ENCODE peak calls at places on chromosomes 3 and 15, in six cellular contexts. P is astrocyte of the spinal cord; D is CMK; T is left cardiac atrium; V is activated CD4-positive, alpha-beta T cell treated with anti-CD3 and anti-CD28 coated beads for 36 hours; H is fibroblast of pulmonary artery. O is an unnamed sample.

GRCh38 chr3:46929324-46929723 is 47.2 kb downstream of the CCDC12 start:
- DNase-seq in P (no peak), D (no peak), T (peak; percentile 74), V (no peak), H (no peak), O (peak; percentile 81)

GRCh38 chr15:61621146-61621545 is 392.0 kb upstream of the RORA start:
- DNase-seq in P (no peak), D (peak; percentile 83), T (peak; percentile 29), V (peak; percentile 55), H (peak; percentile 7), O (no peak)

GRCh38 chr15:74604983-74605809 is 10.4 kb upstream of the CLK3 start:
- DNase-seq in P (no peak), D (no peak), T (no peak), V (no peak), H (no peak), O (peak; percentile 20)

GRCh38 chr15:97941572-97941971 is 18.9 kb upstream of the ARRDC4 start:
- DNase-seq in P (no peak), D (no peak), T (no peak), V (no peak), H (no peak), O (no peak)

GRCh38 chr3:161026612-161027217 is 78.4 kb downstream of the B3GALNT1 start:
- DNase-seq in P (no peak), D (no peak), T (no peak), V (no peak), H (no peak), O (no peak)

GRCh38 chr15:28895146-28895545 is 9.4 kb downstream of the APBA2 start:
- DNase-seq in P (no peak), D (no peak), T (no peak), V (no peak), H (no peak), O (no peak)

GRCh38 chr15:75811616-75812015 is 31.6 kb upstream of the UBE2Q2 start:
- DNase-seq in P (no peak), D (no peak), T (no peak), V (no peak), H (no peak), O (no peak)

GRCh38 chr3:13199006-13199776 is 126.0 kb upstream of the IQSEC1 start:
- DNase-seq in P (no peak), D (no peak), T (no peak), V (no peak), H (no peak), O (no peak)

GRCh38 chr15:68817304-68818087 is 3.2 kb downstream of the ANP32A start:
- DNase-seq in P (peak; percentile 60), D (peak; percentile 70), T (peak; percentile 72), V (peak; percentile 84), H (peak; percentile 67), O (peak; percentile 79)

GRCh38 chr15:87672309-87672897 is 584.1 kb downstream of the NTRK3 start:
- DNase-seq in P (peak; percentile 35), D (no peak), T (peak; percentile 23), V (no peak), H (peak; percentile 59), O (no peak)

GRCh38 chr15:72285927-72286516 is 13.7 kb upstream of the PARP6 start:
- DNase-seq in P (peak; percentile 18), D (no peak), T (no peak), V (peak; percentile 74), H (peak; percentile 54), O (peak; percentile 56)

GRCh38 chr3:53589806-53590205 is 95.4 kb downstream of the CACNA1D start:
- DNase-seq in P (no peak), D (no peak), T (no peak), V (no peak), H (no peak), O (no peak)

GRCh38 chr3:182178488-182179200 is 466.9 kb downstream of the SOX2 start:
- DNase-seq in P (no peak), D (no peak), T (no peak), V (no peak), H (no peak), O (no peak)

GRCh38 chr15:84734794-84735479 is 13.5 kb upstream of the ZNF592 start:
- DNase-seq in P (peak; percentile 64), D (no peak), T (no peak), V (peak; percentile 87), H (no peak), O (peak; percentile 49)

GRCh38 chr15:91694131-91694828 is 159.2 kb upstream of the SLCO3A1 start:
- DNase-seq in P (peak; percentile 74), D (no peak), T (peak; percentile 55), V (no peak), H (peak; percentile 76), O (peak; percentile 69)

GRCh38 chr3:9503283-9503682 is 50.3 kb downstream of the LHFPL4 start:
- DNase-seq in P (peak; percentile 66), D (peak; percentile 34), T (peak; percentile 64), V (peak; percentile 84), H (peak; percentile 77), O (peak; percentile 77)

GRCh38 chr3:107542665-107543064 is 19.9 kb downstream of the BBX start:
- DNase-seq in P (no peak), D (no peak), T (no peak), V (no peak), H (no peak), O (no peak)

GRCh38 chr3:72494076-72495000 is 353.9 kb downstream of the SHQ1 start:
- DNase-seq in P (no peak), D (peak; percentile 11), T (no peak), V (no peak), H (peak; percentile 61), O (no peak)

GRCh38 chr3:143597774-143598652 is 250.3 kb downstream of the SLC9A9 start:
- DNase-seq in P (peak; percentile 12), D (no peak), T (no peak), V (no peak), H (no peak), O (no peak)

GRCh38 chr15:77599899-77600298 is 32.8 kb downstream of the LINGO1 start:
- DNase-seq in P (no peak), D (peak; percentile 64), T (peak; percentile 73), V (peak; percentile 27), H (peak; percentile 50), O (peak; percentile 61)

O was measured in Right ventricle myocardium superior.